ENCODE peak calls at places on chromosome 18, in five cellular contexts. I is sigmoid colon, A is breast epithelium, P is psoas muscle, W is Peyer's patch. K is an unnamed sample.

GRCh38 chr18:78797499-78797898 is 182.1 kb upstream of the SALL3 start:
- DNase-seq in W (no peak), P (no peak), I (no peak), A (no peak), K (no peak)

GRCh38 chr18:56019908-56020307 is 431.9 kb upstream of the TCF4 start:
- DNase-seq in W (no peak), I (no peak), A (no peak), P (no peak), K (no peak)

GRCh38 chr18:46688853-46689525 is 32.0 kb upstream of the LOXHD1 start:
- DNase-seq in A (no peak), P (no peak), I (no peak), W (no peak), K (no peak)

GRCh38 chr18:70329076-70329475 is 40.2 kb downstream of the SOCS6 start:
- DNase-seq in W (no peak), A (no peak), P (no peak), I (no peak), K (no peak)

GRCh38 chr18:54919412-54919811 is 39.8 kb downstream of the CCDC68 start:
- DNase-seq in W (no peak), A (no peak), I (no peak), P (no peak), K (no peak)

GRCh38 chr18:2337552-2338141 is 233.7 kb downstream of the METTL4 start:
- DNase-seq in W (no peak), P (no peak), I (no peak), A (no peak), K (peak; percentile 45)

GRCh38 chr18:24937624-24938285 is 414.2 kb downstream of the ZNF521 start:
- DNase-seq in I (no peak), A (no peak), W (no peak), P (no peak), K (no peak)

GRCh38 chr18:46393230-46393629 is 263.8 kb downstream of the LOXHD1 start:
- DNase-seq in I (no peak), W (no peak), P (no peak), A (no peak), K (no peak)

GRCh38 chr18:54878057-54878661 is 49.9 kb downstream of the RAB27B start:
- DNase-seq in I (no peak), P (no peak), W (no peak), A (no peak), K (no peak)

GRCh38 chr18:66393463-66393862 is 210.4 kb downstream of the CDH19 start:
- DNase-seq in A (no peak), I (no peak), W (no peak), P (no peak), K (no peak)
- TF ChIP-seq CTCF in A (no peak), I (no peak), W (no peak), P (no peak), K (no peak)

GRCh38 chr18:59516356-59517155 is 157.5 kb upstream of the LMAN1 start:
- DNase-seq in W (no peak), A (no peak), P (no peak), I (peak; percentile 79), K (no peak)
- H3K27me3 ChIP-seq in W (no peaks in the 10 kb centered on the region), A (no peaks in the 10 kb centered on the region), P (peaks cover 3% of the 10 kb centered on the region), I (no peaks in the 10 kb centered on the region), K (no peaks in the 10 kb centered on the region)

GRCh38 chr18:13463526-13463925 is 245.0 kb downstream of the LDLRAD4 start:
- DNase-seq in P (no peak), W (no peak), A (no peak), I (peak; percentile 45), K (no peak)

GRCh38 chr18:13462686-13463085 is 244.1 kb downstream of the LDLRAD4 start:
- DNase-seq in A (no peak), I (peak; percentile 45), W (no peak), P (no peak), K (no peak)

GRCh38 chr18:13461936-13462335 is 243.4 kb downstream of the LDLRAD4 start:
- DNase-seq in A (no peak), I (peak; percentile 55), W (no peak), P (no peak), K (no peak)

GRCh38 chr18:13461488-13461887 is 242.9 kb downstream of the LDLRAD4 start:
- DNase-seq in A (no peak), P (no peak), I (no peak), W (no peak), K (peak; percentile 52)

GRCh38 chr18:13460946-13461345 is 242.4 kb downstream of the LDLRAD4 start:
- DNase-seq in P (no peak), A (no peak), W (no peak), I (peak; percentile 57), K (no peak)
- H3K4me1 ChIP-seq in P (peaks cover 6% of the 10 kb centered on the region), A (no peaks in the 10 kb centered on the region), W (no peaks in the 10 kb centered on the region), I (peaks cover 10% of the 10 kb centered on the region), K (peaks cover 100% of the 10 kb centered on the region)

DNA sequence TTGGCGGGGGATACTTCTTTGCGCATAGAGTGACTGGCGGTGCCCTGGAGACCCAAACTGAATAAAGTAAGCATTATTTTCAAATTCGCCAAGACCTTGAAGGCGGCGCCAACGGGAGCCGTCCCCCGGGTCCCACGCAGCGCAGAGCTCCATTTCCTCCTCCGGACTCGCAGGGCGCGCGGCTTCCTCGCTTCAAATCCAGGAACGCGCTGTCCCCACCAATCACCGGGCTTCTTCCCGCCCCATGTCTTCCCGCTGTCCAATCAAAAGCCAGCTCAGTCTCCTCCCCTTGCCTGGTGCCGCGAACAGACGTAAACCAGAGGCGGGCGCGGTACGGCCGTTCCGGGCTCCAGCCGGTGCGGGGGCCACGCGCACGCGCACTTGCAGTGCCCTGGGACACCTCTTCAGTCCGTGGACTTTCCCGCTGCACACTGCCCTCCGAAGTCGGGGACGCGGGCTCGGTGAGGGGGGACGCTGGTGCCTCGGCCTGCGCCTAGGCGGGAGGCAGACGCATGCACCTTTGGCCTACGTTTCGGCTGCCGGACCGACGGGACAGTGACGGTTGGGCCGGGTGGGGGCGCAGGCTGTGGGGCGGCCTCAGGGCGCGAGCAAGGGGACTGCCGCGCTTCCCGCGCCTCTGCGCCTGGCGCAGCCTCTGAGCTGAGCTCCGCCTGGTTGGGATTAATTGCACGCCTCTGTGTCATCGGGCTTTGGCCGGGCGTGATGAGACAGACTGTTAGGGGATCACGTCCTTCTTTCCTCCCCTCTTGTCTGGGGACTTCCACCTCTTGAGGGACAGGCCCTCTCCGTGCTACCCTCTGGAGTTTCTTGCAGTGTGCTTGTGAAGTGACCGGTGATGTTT is at the start of gene CEP192:
- DNase-seq in W (peak; percentile 98), I (peak; percentile 99), P (peak; percentile 97), A (peak; percentile 97), K (peak; percentile 99)
- TF ChIP-seq CTCF in W (no peak), I (no peak), P (no peak), A (no peak), K (peak; percentile 37)

GRCh38 chr18:59219672-59220163 is at the start of gene GRP:
- DNase-seq in P (no peak), A (no peak), I (no peak), W (no peak), K (no peak)
- H3K27me3 ChIP-seq in P (peaks cover 22% of the 10 kb centered on the region), A (peaks cover 3% of the 10 kb centered on the region), I (peaks cover 33% of the 10 kb centered on the region), W (peaks cover 3% of the 10 kb centered on the region), K (peaks cover 2% of the 10 kb centered on the region)

GRCh38 chr18:12409466-12409865 is 1.7 kb downstream of the PRELID3A start:
- DNase-seq in W (no peak), A (no peak), I (no peak), P (no peak), K (no peak)

GRCh38 chr18:12411456-12411855 is 3.7 kb downstream of the PRELID3A start:
- DNase-seq in P (no peak), W (no peak), I (no peak), A (no peak), K (no peak)

GRCh38 chr18:12406376-12407111 is 1.2 kb upstream of the PRELID3A start:
- DNase-seq in A (no peak), I (no peak), W (no peak), P (no peak), K (no peak)

GRCh38 chr18:12408247-12408869 is 629 bp downstream of the PRELID3A start:
- DNase-seq in W (no peak), A (no peak), I (no peak), P (no peak), K (no peak)

GRCh38 chr18:12410121-12410520 is 2.4 kb downstream of the PRELID3A start:
- DNase-seq in P (peak; percentile 39), W (no peak), I (no peak), A (no peak), K (no peak)
- H3K4me1 ChIP-seq in P (peaks cover 14% of the 10 kb centered on the region), W (peaks cover 4% of the 10 kb centered on the region), I (peaks cover 24% of the 10 kb centered on the region), A (no peaks in the 10 kb centered on the region), K (no peaks in the 10 kb centered on the region)

DNA sequence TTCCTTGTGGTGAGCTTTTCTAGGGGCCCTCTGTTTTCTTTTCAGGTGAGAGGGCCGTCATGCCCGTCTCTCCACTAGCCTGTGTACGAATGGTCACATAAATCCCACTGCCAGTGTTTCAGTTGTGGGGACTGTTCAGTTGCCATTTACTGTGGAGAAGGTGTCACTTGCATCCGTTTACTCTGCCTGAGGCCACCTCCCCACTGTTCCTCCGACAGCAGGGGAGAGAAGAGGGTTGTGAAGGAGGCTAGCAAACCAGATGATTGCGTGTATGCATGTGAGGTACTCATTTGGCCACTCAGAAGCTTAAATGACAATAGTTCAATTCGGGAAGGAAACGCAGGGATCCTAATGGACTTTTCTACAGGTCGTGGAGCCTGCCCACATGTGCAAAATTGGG is 3.3 kb downstream of the MTCL1 start:
- DNase-seq in P (no peak), W (no peak), I (no peak), A (no peak), K (no peak)
- TF ChIP-seq CTCF in P (no peak), W (no peak), I (no peak), A (no peak), K (no peak)